ENCODE peak calls at places on chromosomes 4 and X, in eight cellular contexts. One of them, this sample, is unnamed.

GRCh38 chrX:11426712-11427081 is 133.5 kb downstream of the AMELX start:
- DNase-seq in suprapubic skin: no peak
- DNase-seq in tibial nerve: no peak
- DNase-seq in stomach: no peak
- DNase-seq in transverse colon: no peak
- DNase-seq in upper lobe of left lung: no peak
- DNase-seq in GM12878: no peak
- DNase-seq in A549: no peak
- DNase-seq in this sample: no peak

GRCh38 chr4:145324161-145324560 is 143.8 kb upstream of the OTUD4 start:
- DNase-seq in suprapubic skin: no peak
- DNase-seq in tibial nerve: no peak
- DNase-seq in stomach: no peak
- DNase-seq in transverse colon: no peak
- DNase-seq in upper lobe of left lung: no peak
- DNase-seq in GM12878: no peak
- DNase-seq in A549: no peak
- DNase-seq in this sample: no peak

GRCh38 chrX:20382518-20383291 is 116.0 kb upstream of the RPS6KA3 start:
- DNase-seq in suprapubic skin: no peak
- DNase-seq in tibial nerve: no peak
- DNase-seq in stomach: no peak
- DNase-seq in transverse colon: no peak
- DNase-seq in upper lobe of left lung: no peak
- DNase-seq in GM12878: peak
- DNase-seq in A549: peak
- DNase-seq in this sample: no peak

GRCh38 chrX:83511208-83511607 is 3.1 kb downstream of the POU3F4 start:
- DNase-seq in suprapubic skin: no peak
- DNase-seq in tibial nerve: no peak
- DNase-seq in stomach: no peak
- DNase-seq in transverse colon: no peak
- DNase-seq in upper lobe of left lung: no peak
- DNase-seq in GM12878: no peak
- DNase-seq in A549: no peak
- DNase-seq in this sample: no peak

GRCh38 chr4:76144546-76144945 is 3.7 kb downstream of the NUP54 start:
- DNase-seq in suprapubic skin: no peak
- DNase-seq in tibial nerve: no peak
- DNase-seq in stomach: no peak
- DNase-seq in transverse colon: no peak
- DNase-seq in upper lobe of left lung: no peak
- DNase-seq in GM12878: no peak
- DNase-seq in A549: no peak
- DNase-seq in this sample: no peak

GRCh38 chr4:45876235-45876890 is 247.5 kb downstream of the GABRG1 start:
- DNase-seq in suprapubic skin: no peak
- DNase-seq in tibial nerve: no peak
- DNase-seq in stomach: no peak
- DNase-seq in transverse colon: no peak
- DNase-seq in upper lobe of left lung: no peak
- DNase-seq in GM12878: no peak
- DNase-seq in A549: no peak
- DNase-seq in this sample: no peak

GRCh38 chrX:38438321-38438720 is 85.9 kb downstream of the OTC start:
- DNase-seq in suprapubic skin: no peak
- DNase-seq in tibial nerve: no peak
- DNase-seq in stomach: no peak
- DNase-seq in transverse colon: no peak
- DNase-seq in upper lobe of left lung: no peak
- DNase-seq in GM12878: no peak
- DNase-seq in A549: no peak
- DNase-seq in this sample: no peak

GRCh38 chr4:2048831-2049230 is 10.3 kb upstream of the NAT8L start:
- DNase-seq in suprapubic skin: peak
- DNase-seq in tibial nerve: no peak
- DNase-seq in stomach: peak
- DNase-seq in transverse colon: no peak
- DNase-seq in upper lobe of left lung: no peak
- DNase-seq in GM12878: no peak
- DNase-seq in A549: no peak
- DNase-seq in this sample: no peak

GRCh38 chr4:48767530-48767929 is 12.5 kb downstream of the FRYL start:
- DNase-seq in suprapubic skin: no peak
- DNase-seq in tibial nerve: no peak
- DNase-seq in stomach: no peak
- DNase-seq in transverse colon: no peak
- DNase-seq in upper lobe of left lung: no peak
- DNase-seq in GM12878: no peak
- DNase-seq in A549: no peak
- DNase-seq in this sample: no peak

GRCh38 chr4:156528216-156528615 is 443.4 kb downstream of the PDGFC start:
- DNase-seq in suprapubic skin: no peak
- DNase-seq in tibial nerve: no peak
- DNase-seq in stomach: no peak
- DNase-seq in transverse colon: no peak
- DNase-seq in upper lobe of left lung: no peak
- DNase-seq in GM12878: no peak
- DNase-seq in A549: no peak
- DNase-seq in this sample: no peak

GRCh38 chr4:122901621-122902020 is 20.8 kb downstream of the NUDT6 start:
- DNase-seq in suprapubic skin: no peak
- DNase-seq in tibial nerve: no peak
- DNase-seq in stomach: no peak
- DNase-seq in transverse colon: no peak
- DNase-seq in upper lobe of left lung: no peak
- DNase-seq in GM12878: no peak
- DNase-seq in A549: no peak
- DNase-seq in this sample: no peak

GRCh38 chr4:8472689-8473197 is 32.2 kb downstream of the TRMT44 start:
- DNase-seq in suprapubic skin: no peak
- DNase-seq in tibial nerve: no peak
- DNase-seq in stomach: no peak
- DNase-seq in transverse colon: no peak
- DNase-seq in upper lobe of left lung: no peak
- DNase-seq in GM12878: no peak
- DNase-seq in A549: no peak
- DNase-seq in this sample: peak

GRCh38 chr4:16783119-16783518 is 115.3 kb downstream of the LDB2 start:
- DNase-seq in suprapubic skin: no peak
- DNase-seq in tibial nerve: no peak
- DNase-seq in stomach: no peak
- DNase-seq in transverse colon: no peak
- DNase-seq in upper lobe of left lung: no peak
- DNase-seq in GM12878: no peak
- DNase-seq in A549: no peak
- DNase-seq in this sample: no peak

GRCh38 chr4:150789864-150790263 is 207.9 kb downstream of the MAB21L2 start:
- DNase-seq in suprapubic skin: no peak
- DNase-seq in tibial nerve: no peak
- DNase-seq in stomach: no peak
- DNase-seq in transverse colon: no peak
- DNase-seq in upper lobe of left lung: no peak
- DNase-seq in GM12878: no peak
- DNase-seq in A549: no peak
- DNase-seq in this sample: no peak

GRCh38 chrX:96563663-96564062 is 121.0 kb upstream of the DIAPH2 start:
- DNase-seq in suprapubic skin: no peak
- DNase-seq in tibial nerve: no peak
- DNase-seq in stomach: no peak
- DNase-seq in transverse colon: no peak
- DNase-seq in upper lobe of left lung: no peak
- DNase-seq in GM12878: no peak
- DNase-seq in A549: no peak
- DNase-seq in this sample: no peak

GRCh38 chr4:110195561-110196205 is 2.7 kb downstream of the ELOVL6 start:
- DNase-seq in suprapubic skin: no peak
- DNase-seq in tibial nerve: no peak
- DNase-seq in stomach: no peak
- DNase-seq in transverse colon: no peak
- DNase-seq in upper lobe of left lung: no peak
- DNase-seq in GM12878: no peak
- DNase-seq in A549: peak
- DNase-seq in this sample: no peak

GRCh38 chr4:46994007-46994405 is 625 bp upstream of the GABRA4 start:
- DNase-seq in suprapubic skin: no peak
- DNase-seq in tibial nerve: no peak
- DNase-seq in stomach: no peak
- DNase-seq in transverse colon: no peak
- DNase-seq in upper lobe of left lung: no peak
- DNase-seq in GM12878: no peak
- DNase-seq in A549: no peak
- DNase-seq in this sample: no peak
- H3K4me3 ChIP-seq in suprapubic skin: peak
- H3K4me3 ChIP-seq in tibial nerve: peak
- H3K4me3 ChIP-seq in stomach: peak
- H3K4me3 ChIP-seq in transverse colon: peak
- H3K4me3 ChIP-seq in upper lobe of left lung: peak
- H3K4me3 ChIP-seq in GM12878: no peak
- H3K4me3 ChIP-seq in A549: no peak
- H3K4me3 ChIP-seq in this sample: peak

GRCh38 chr4:118281611-118282442 is 71.0 kb downstream of the PRSS12 start:
- DNase-seq in suprapubic skin: no peak
- DNase-seq in tibial nerve: no peak
- DNase-seq in stomach: no peak
- DNase-seq in transverse colon: no peak
- DNase-seq in upper lobe of left lung: no peak
- DNase-seq in GM12878: no peak
- DNase-seq in A549: no peak
- DNase-seq in this sample: no peak
- TF ChIP-seq POLR2A in suprapubic skin: no peak
- TF ChIP-seq POLR2A in tibial nerve: no peak
- TF ChIP-seq POLR2A in stomach: no peak
- TF ChIP-seq POLR2A in transverse colon: no peak
- TF ChIP-seq POLR2A in upper lobe of left lung: no peak
- TF ChIP-seq POLR2A in GM12878: no peak
- TF ChIP-seq POLR2A in A549: no peak
- TF ChIP-seq POLR2A in this sample: no peak

DNA sequence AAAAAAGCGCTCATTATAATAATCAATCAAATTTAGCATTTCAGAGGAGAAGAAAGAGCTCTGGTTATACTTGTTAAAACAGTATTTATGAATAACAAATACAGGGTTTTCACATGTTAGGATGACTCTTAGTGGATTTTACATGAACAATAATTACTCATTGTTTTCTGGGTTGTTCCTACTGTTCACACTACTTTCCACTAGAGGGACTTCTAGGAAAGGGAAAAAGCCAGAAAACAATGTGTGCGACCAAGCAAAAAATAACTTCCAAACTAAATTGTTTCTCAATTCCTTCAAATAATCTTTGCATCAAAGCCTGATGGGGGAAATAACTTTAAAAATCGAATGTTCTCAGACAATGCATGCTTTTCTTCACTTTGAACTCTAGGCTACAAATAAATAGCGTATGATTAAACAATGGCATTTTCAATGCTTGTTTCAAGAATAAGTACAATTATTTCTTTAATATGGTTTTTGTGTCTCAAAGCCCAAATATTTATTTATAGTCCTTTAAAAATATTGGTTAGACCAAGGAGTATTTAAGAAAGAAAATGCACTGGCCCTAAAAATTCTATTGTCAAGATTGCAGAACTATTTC is 72.0 kb upstream of the ETNPPL start:
- DNase-seq in suprapubic skin: no peak
- DNase-seq in tibial nerve: no peak
- DNase-seq in stomach: no peak
- DNase-seq in transverse colon: no peak
- DNase-seq in upper lobe of left lung: no peak
- DNase-seq in GM12878: no peak
- DNase-seq in A549: no peak
- DNase-seq in this sample: no peak
- TF ChIP-seq EP300 in suprapubic skin: no peak
- TF ChIP-seq EP300 in tibial nerve: no peak
- TF ChIP-seq EP300 in stomach: no peak
- TF ChIP-seq EP300 in transverse colon: no peak
- TF ChIP-seq EP300 in upper lobe of left lung: no peak
- TF ChIP-seq EP300 in GM12878: no peak
- TF ChIP-seq EP300 in A549: no peak
- TF ChIP-seq EP300 in this sample: no peak

GRCh38 chrX:129983575-129984131 is 1.2 kb downstream of the BCORL1 start:
- DNase-seq in suprapubic skin: no peak
- DNase-seq in tibial nerve: no peak
- DNase-seq in stomach: no peak
- DNase-seq in transverse colon: peak
- DNase-seq in upper lobe of left lung: peak
- DNase-seq in GM12878: no peak
- DNase-seq in A549: peak
- DNase-seq in this sample: peak
- H3K4me3 ChIP-seq in suprapubic skin: no peak
- H3K4me3 ChIP-seq in tibial nerve: no peak
- H3K4me3 ChIP-seq in stomach: no peak
- H3K4me3 ChIP-seq in transverse colon: no peak
- H3K4me3 ChIP-seq in upper lobe of left lung: no peak
- H3K4me3 ChIP-seq in GM12878: no peak
- H3K4me3 ChIP-seq in A549: no peak
- H3K4me3 ChIP-seq in this sample: no peak